ENCODE peak calls at places on chromosome 2, in four cellular contexts. C is NCI-H1092, F is EL, K is HL-60. I is an unnamed sample.

GRCh38 chr2:176753205-176753604 is 459.4 kb upstream of the HNRNPA3 start:
- DNase-seq in C (no peak), F (no peak), K (no peak), I (no peak)

GRCh38 chr2:60961457-60961856 is 56.1 kb upstream of the PEX13 start:
- DNase-seq in C (no peak), F (peak), K (peak), I (peak)

GRCh38 chr2:220460257-220460985 is 833.0 kb downstream of the SLC4A3 start:
- DNase-seq in C (no peak), F (no peak), K (no peak), I (no peak)

GRCh38 chr2:102082591-102083586 is 59.7 kb upstream of the IL1R1 start:
- DNase-seq in C (no peak), F (peak), K (peak), I (peak)

GRCh38 chr2:10165816-10166488 is 43.4 kb downstream of the RRM2 start:
- DNase-seq in C (no peak), F (no peak), K (no peak), I (no peak)

GRCh38 chr2:18476484-18476883 is 84.0 kb downstream of the RDH14 start:
- DNase-seq in C (no peak), F (no peak), K (no peak), I (no peak)

GRCh38 chr2:124333789-124334188 is 308.7 kb downstream of the CNTNAP5 start:
- DNase-seq in C (no peak), F (no peak), K (no peak), I (no peak)

GRCh38 chr2:605674-606608 is 71.3 kb downstream of the TMEM18 start:
- DNase-seq in C (no peak), F (no peak), K (no peak), I (no peak)

GRCh38 chr2:135164431-135164830 is 112.3 kb downstream of the RAB3GAP1 start:
- DNase-seq in C (no peak), F (peak), K (no peak), I (peak)

GRCh38 chr2:232338759-232339106 is 39.8 kb upstream of the ALPP start:
- DNase-seq in C (no peak), F (no peak), K (no peak), I (no peak)

GRCh38 chr2:126656311-126657145 is 570 bp downstream of the GYPC start:
- DNase-seq in C (no peak), F (peak), K (peak), I (peak)

GRCh38 chr2:232342635-232343565 is 35.7 kb upstream of the ALPP start:
- DNase-seq in C (no peak), F (no peak), K (no peak), I (no peak)

GRCh38 chr2:54634564-54635511 is 88.6 kb upstream of the EML6 start:
- DNase-seq in C (no peak), F (peak), K (no peak), I (peak)

GRCh38 chr2:157587576-157587975 is 41.1 kb downstream of the ACVR1C start:
- DNase-seq in C (peak), F (no peak), K (no peak), I (no peak)

GRCh38 chr2:105042189-105042588 is 4.3 kb downstream of the MRPS9 start:
- DNase-seq in C (no peak), F (no peak), K (no peak), I (no peak)

GRCh38 chr2:46270384-46270783 is 26.8 kb upstream of the EPAS1 start:
- DNase-seq in C (no peak), F (peak), K (no peak), I (peak)

GRCh38 chr2:26088038-26088643 is 54.3 kb downstream of the RAB10 start:
- DNase-seq in C (no peak), F (peak), K (no peak), I (peak)

GRCh38 chr2:74516070-74516633 is 1.9 kb downstream of the TLX2 start:
- DNase-seq in C (no peak), F (no peak), K (no peak), I (peak)